ENCODE peak calls at places on chromosome 1, in six cellular contexts. J, R, T, Z, K and H are unnamed samples.

GRCh38 chr1:6220236-6220635 is 14.3 kb downstream of the RNF207 start:
- DNase-seq in J (no peak), R (no peak), T (no peak), Z (no peak), K (no peak), H (no peak)

GRCh38 chr1:171222961-171223360 is 25.3 kb upstream of the FMO1 start:
- DNase-seq in J (no peak), R (peak; percentile 37), T (no peak), Z (no peak), K (no peak), H (no peak)

GRCh38 chr1:22457356-22457755 is 5.7 kb downstream of the ZBTB40 start:
- DNase-seq in J (no peak), R (no peak), T (no peak), Z (no peak), K (no peak), H (no peak)

GRCh38 chr1:41239988-41240610 is 2.0 kb downstream of the SCMH1 start:
- DNase-seq in J (no peak), R (peak; percentile 63), T (peak; percentile 31), Z (peak; percentile 28), K (no peak), H (no peak)

GRCh38 chr1:201142011-201142853 is 12.0 kb downstream of the TMEM9 start:
- DNase-seq in J (no peak), R (no peak), T (no peak), Z (no peak), K (no peak), H (no peak)

GRCh38 chr1:170711682-170712081 is 47.8 kb downstream of the PRRX1 start:
- DNase-seq in J (no peak), R (peak; percentile 83), T (peak; percentile 88), Z (peak; percentile 81), K (no peak), H (no peak)

GRCh38 chr1:27650527-27651175 is 15.7 kb upstream of the FGR start:
- DNase-seq in J (no peak), R (peak; percentile 68), T (no peak), Z (peak; percentile 37), K (no peak), H (no peak)

GRCh38 chr1:19704247-19705113 is 39.8 kb downstream of the HTR6 start:
- DNase-seq in J (no peak), R (peak; percentile 70), T (no peak), Z (peak; percentile 74), K (peak; percentile 49), H (peak; percentile 61)

GRCh38 chr1:114756949-114757454 is 782 bp downstream of the CSDE1 start:
- DNase-seq in J (no peak), R (peak; percentile 29), T (no peak), Z (peak; percentile 47), K (no peak), H (peak; percentile 43)

GRCh38 chr1:71755441-71755840 is 526.9 kb downstream of the NEGR1 start:
- DNase-seq in J (no peak), R (no peak), T (no peak), Z (no peak), K (no peak), H (no peak)

GRCh38 chr1:3735027-3735682 is 17.1 kb upstream of the CCDC27 start:
- DNase-seq in J (no peak), R (no peak), T (no peak), Z (no peak), K (no peak), H (no peak)

GRCh38 chr1:230028602-230029223 is 38.3 kb upstream of the GALNT2 start:
- DNase-seq in J (no peak), R (no peak), T (no peak), Z (no peak), K (no peak), H (no peak)

GRCh38 chr1:118563969-118564951 is 379.2 kb upstream of the SPAG17 start:
- DNase-seq in J (no peak), R (no peak), T (no peak), Z (no peak), K (no peak), H (no peak)

DNA sequence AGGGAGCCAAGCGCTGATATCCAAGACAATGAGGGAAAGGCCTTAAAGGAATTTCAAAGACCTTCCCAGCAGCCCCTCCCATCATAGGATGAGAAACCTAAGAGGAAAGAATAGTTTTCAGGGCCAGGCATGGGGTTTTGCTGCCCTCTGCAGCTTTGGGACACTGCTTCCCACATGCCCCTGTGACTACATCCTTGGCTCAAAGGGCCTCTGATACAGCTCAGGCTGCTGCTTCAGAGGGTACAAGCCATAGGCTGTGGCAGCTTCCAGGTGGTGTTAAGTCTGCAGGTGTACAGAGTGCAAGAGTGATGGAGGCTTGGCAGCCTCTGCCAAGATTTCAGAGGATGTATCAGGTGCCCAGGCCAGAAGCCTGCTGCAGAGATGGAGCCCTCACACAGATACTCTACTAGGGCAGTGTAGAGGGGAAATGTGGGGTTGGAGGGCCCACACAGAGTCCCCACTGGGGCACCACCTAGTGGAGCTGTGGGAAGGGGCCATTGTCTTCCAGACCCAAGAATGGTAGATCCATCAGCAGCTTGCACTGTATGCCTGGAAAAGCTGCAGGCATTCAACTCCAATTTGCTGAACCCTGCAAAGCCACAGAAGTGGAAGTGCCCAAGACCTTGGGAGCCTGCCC is 125.8 kb downstream of the SLC45A1 start:
- DNase-seq in J (no peak), R (no peak), T (no peak), Z (no peak), K (no peak), H (no peak)
- TF ChIP-seq CTCF in J (no peak), R (no peak), T (peak; percentile 20), Z (peak; percentile 43), K (no peak), H (no peak)

GRCh38 chr1:55426156-55426555 is 211.0 kb upstream of the USP24 start:
- DNase-seq in J (no peak), R (no peak), T (no peak), Z (no peak), K (no peak), H (no peak)

GRCh38 chr1:55426619-55427018 is 211.5 kb upstream of the USP24 start:
- DNase-seq in J (no peak), R (no peak), T (no peak), Z (no peak), K (no peak), H (no peak)

GRCh38 chr1:55427576-55427975 is 212.4 kb upstream of the USP24 start:
- DNase-seq in J (no peak), R (no peak), T (no peak), Z (no peak), K (no peak), H (no peak)

GRCh38 chr1:55423376-55423775 is 208.2 kb upstream of the USP24 start:
- DNase-seq in J (no peak), R (no peak), T (no peak), Z (no peak), K (no peak), H (no peak)

DNA sequence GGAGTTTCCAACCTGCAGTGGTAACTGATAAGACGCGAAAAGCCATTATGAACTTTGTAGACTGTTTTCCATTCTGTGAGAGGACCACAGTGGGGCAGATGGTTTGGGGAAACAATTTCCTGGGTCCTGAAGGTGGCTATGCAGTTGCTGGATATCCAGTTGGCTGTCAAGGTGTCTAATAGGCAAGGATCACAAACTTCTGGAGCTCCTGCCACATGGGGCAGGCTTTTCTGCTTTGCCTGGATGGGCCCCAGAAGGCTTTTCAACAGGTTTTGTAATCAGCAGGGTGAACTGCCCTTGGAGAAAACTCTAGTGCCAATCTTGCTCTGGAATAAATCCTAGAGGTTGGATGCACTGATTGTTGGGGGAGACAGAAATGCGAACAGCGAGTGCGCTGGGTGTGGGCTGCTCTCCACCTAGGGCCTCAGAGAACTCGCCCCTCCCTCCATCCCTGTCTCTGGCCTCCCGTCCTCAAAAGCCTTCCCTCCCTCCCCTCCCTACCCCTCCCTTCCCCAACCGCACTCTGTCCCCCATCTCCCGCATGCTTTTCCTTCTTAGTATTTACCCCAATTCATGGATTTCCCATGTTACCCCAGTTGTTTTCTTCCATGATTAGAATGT is 210.3 kb upstream of the USP24 start:
- DNase-seq in J (no peak), R (no peak), T (no peak), Z (no peak), K (no peak), H (no peak)
- TF ChIP-seq CTCF in J (no peak), R (no peak), T (no peak), Z (peak; percentile 28), K (no peak), H (no peak)

GRCh38 chr1:156467385-156467784 is 33.2 kb downstream of the MEF2D start:
- DNase-seq in J (no peak), R (no peak), T (no peak), Z (no peak), K (no peak), H (no peak)

GRCh38 chr1:156464335-156464734 is 36.2 kb downstream of the MEF2D start:
- DNase-seq in J (no peak), R (peak; percentile 52), T (no peak), Z (peak; percentile 35), K (no peak), H (no peak)

GRCh38 chr1:156463874-156464273 is 36.7 kb downstream of the MEF2D start:
- DNase-seq in J (no peak), R (no peak), T (no peak), Z (no peak), K (no peak), H (no peak)

GRCh38 chr1:156464825-156465452 is 35.6 kb downstream of the MEF2D start:
- DNase-seq in J (no peak), R (no peak), T (no peak), Z (peak; percentile 34), K (no peak), H (no peak)

GRCh38 chr1:156465747-156466365 is 34.7 kb downstream of the MEF2D start:
- DNase-seq in J (no peak), R (no peak), T (no peak), Z (peak; percentile 28), K (no peak), H (peak; percentile 42)
- TF ChIP-seq CTCF in J (no peak), R (peak; percentile 31), T (peak; percentile 17), Z (peak; percentile 63), K (peak; percentile 39), H (no peak)

DNA sequence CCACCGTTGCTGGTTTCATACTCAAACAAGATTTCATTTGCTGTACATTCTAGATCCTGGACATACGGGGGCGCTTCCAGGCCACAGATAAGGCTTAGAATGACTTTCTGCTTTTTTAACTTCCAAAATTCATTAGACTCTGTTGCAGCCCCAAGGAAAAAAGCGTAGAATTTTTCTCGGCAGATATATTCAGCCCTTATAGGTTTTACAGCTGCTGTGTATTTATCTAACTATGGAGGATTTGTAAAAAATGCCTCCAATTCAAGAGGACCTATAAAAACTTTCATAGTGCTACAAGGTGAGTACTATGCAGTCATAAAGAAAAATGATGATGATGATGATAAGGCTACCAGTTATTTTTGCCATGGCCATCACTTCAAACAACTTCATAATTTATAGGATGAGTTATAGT is 51.6 kb downstream of the SLC30A10 start:
- DNase-seq in J (no peak), R (peak; percentile 12), T (no peak), Z (no peak), K (no peak), H (peak; percentile 3)
- TF ChIP-seq CTCF in J (no peak), R (peak; percentile 35), T (no peak), Z (peak; percentile 46), K (peak; percentile 6), H (no peak)

GRCh38 chr1:9112961-9113880 is 15.7 kb downstream of the GPR157 start:
- DNase-seq in J (no peak), R (no peak), T (no peak), Z (peak; percentile 43), K (no peak), H (no peak)
- TF ChIP-seq CTCF in J (no peak), R (no peak), T (no peak), Z (no peak), K (no peak), H (no peak)